ENCODE peak calls at places on chromosomes 13 and 19, in nine cellular contexts. One of them, this sample, is unnamed.

GRCh38 chr13:32415019-32415418 is 12.9 kb downstream of the N4BP2L1 start:
- DNase-seq in substantia nigra: no peak
- DNase-seq in fibroblast of mammary gland: peak; percentile 28
- DNase-seq in ascending aorta: no peak
- DNase-seq in SIG-M5: no peak
- DNase-seq in caudate nucleus: no peak
- DNase-seq in uterus: no peak
- DNase-seq in mucosa of gallbladder: no peak
- DNase-seq in cardiac fibroblast: peak; percentile 36
- DNase-seq in this sample: peak; percentile 82

GRCh38 chr13:75195479-75196111 is 286.4 kb downstream of the TBC1D4 start:
- DNase-seq in cardiac fibroblast: peak; percentile 64
- DNase-seq in SIG-M5: no peak
- DNase-seq in caudate nucleus: no peak
- DNase-seq in ascending aorta: no peak
- DNase-seq in uterus: no peak
- DNase-seq in fibroblast of mammary gland: no peak
- DNase-seq in substantia nigra: no peak
- DNase-seq in mucosa of gallbladder: no peak
- DNase-seq in this sample: peak; percentile 23

GRCh38 chr19:49361438-49362047 is 673 bp downstream of the TEAD2 start:
- DNase-seq in uterus: peak; percentile 91
- DNase-seq in fibroblast of mammary gland: peak; percentile 69
- DNase-seq in caudate nucleus: no peak
- DNase-seq in ascending aorta: peak; percentile 88
- DNase-seq in cardiac fibroblast: peak; percentile 70
- DNase-seq in substantia nigra: no peak
- DNase-seq in mucosa of gallbladder: peak; percentile 69
- DNase-seq in SIG-M5: no peak
- DNase-seq in this sample: peak; percentile 88

GRCh38 chr13:24746618-24747247 is 17.2 kb upstream of the RNF17 start:
- DNase-seq in fibroblast of mammary gland: no peak
- DNase-seq in cardiac fibroblast: peak; percentile 19
- DNase-seq in SIG-M5: no peak
- DNase-seq in substantia nigra: no peak
- DNase-seq in uterus: no peak
- DNase-seq in mucosa of gallbladder: no peak
- DNase-seq in ascending aorta: no peak
- DNase-seq in caudate nucleus: no peak
- DNase-seq in this sample: peak; percentile 75

GRCh38 chr19:51084505-51084904 is 1.8 kb upstream of the KLK14 start:
- DNase-seq in substantia nigra: no peak
- DNase-seq in fibroblast of mammary gland: no peak
- DNase-seq in uterus: no peak
- DNase-seq in SIG-M5: no peak
- DNase-seq in caudate nucleus: no peak
- DNase-seq in mucosa of gallbladder: no peak
- DNase-seq in ascending aorta: no peak
- DNase-seq in cardiac fibroblast: no peak
- DNase-seq in this sample: no peak

GRCh38 chr19:2507109-2507508 is 31.2 kb downstream of the GADD45B start:
- DNase-seq in caudate nucleus: no peak
- DNase-seq in ascending aorta: peak; percentile 75
- DNase-seq in fibroblast of mammary gland: peak; percentile 59
- DNase-seq in uterus: no peak
- DNase-seq in substantia nigra: no peak
- DNase-seq in mucosa of gallbladder: peak; percentile 71
- DNase-seq in cardiac fibroblast: peak; percentile 86
- DNase-seq in SIG-M5: no peak
- DNase-seq in this sample: no peak

GRCh38 chr19:48872884-48873475 is 759 bp downstream of the PPP1R15A start:
- DNase-seq in mucosa of gallbladder: peak; percentile 92
- DNase-seq in cardiac fibroblast: peak; percentile 98
- DNase-seq in ascending aorta: peak; percentile 95
- DNase-seq in substantia nigra: peak; percentile 17
- DNase-seq in SIG-M5: peak; percentile 67
- DNase-seq in fibroblast of mammary gland: peak; percentile 94
- DNase-seq in caudate nucleus: no peak
- DNase-seq in uterus: peak; percentile 88
- DNase-seq in this sample: peak; percentile 97

GRCh38 chr13:98489446-98490194 is 87.3 kb downstream of the STK24 start:
- DNase-seq in ascending aorta: peak; percentile 41
- DNase-seq in substantia nigra: no peak
- DNase-seq in uterus: no peak
- DNase-seq in SIG-M5: no peak
- DNase-seq in mucosa of gallbladder: no peak
- DNase-seq in fibroblast of mammary gland: no peak
- DNase-seq in cardiac fibroblast: no peak
- DNase-seq in caudate nucleus: no peak
- DNase-seq in this sample: no peak

GRCh38 chr13:75226755-75227435 is 255.1 kb downstream of the TBC1D4 start:
- DNase-seq in mucosa of gallbladder: no peak
- DNase-seq in fibroblast of mammary gland: peak; percentile 95
- DNase-seq in substantia nigra: no peak
- DNase-seq in caudate nucleus: no peak
- DNase-seq in SIG-M5: no peak
- DNase-seq in cardiac fibroblast: peak; percentile 94
- DNase-seq in uterus: no peak
- DNase-seq in ascending aorta: no peak
- DNase-seq in this sample: no peak

GRCh38 chr19:52993342-52994178 is 20.2 kb upstream of the ERVV-1 start:
- DNase-seq in ascending aorta: peak; percentile 91
- DNase-seq in caudate nucleus: peak; percentile 32
- DNase-seq in cardiac fibroblast: peak; percentile 85
- DNase-seq in substantia nigra: peak; percentile 20
- DNase-seq in fibroblast of mammary gland: peak; percentile 77
- DNase-seq in mucosa of gallbladder: peak; percentile 73
- DNase-seq in SIG-M5: no peak
- DNase-seq in uterus: peak; percentile 81
- DNase-seq in this sample: peak; percentile 92

GRCh38 chr19:29964171-29964570 is 22.1 kb downstream of the URI1 start:
- DNase-seq in caudate nucleus: no peak
- DNase-seq in substantia nigra: no peak
- DNase-seq in mucosa of gallbladder: no peak
- DNase-seq in fibroblast of mammary gland: peak; percentile 37
- DNase-seq in ascending aorta: no peak
- DNase-seq in cardiac fibroblast: peak; percentile 28
- DNase-seq in SIG-M5: no peak
- DNase-seq in uterus: no peak
- DNase-seq in this sample: no peak

GRCh38 chr13:39317284-39317683 is 279.0 kb downstream of the NHLRC3 start:
- DNase-seq in uterus: peak; percentile 57
- DNase-seq in substantia nigra: peak; percentile 48
- DNase-seq in caudate nucleus: no peak
- DNase-seq in fibroblast of mammary gland: peak; percentile 86
- DNase-seq in mucosa of gallbladder: no peak
- DNase-seq in cardiac fibroblast: peak; percentile 53
- DNase-seq in ascending aorta: peak; percentile 72
- DNase-seq in SIG-M5: no peak
- DNase-seq in this sample: no peak

GRCh38 chr19:44912854-44913253 is 1.6 kb upstream of the APOC1 start:
- DNase-seq in fibroblast of mammary gland: no peak
- DNase-seq in SIG-M5: no peak
- DNase-seq in uterus: no peak
- DNase-seq in mucosa of gallbladder: peak; percentile 46
- DNase-seq in caudate nucleus: peak; percentile 82
- DNase-seq in substantia nigra: peak; percentile 92
- DNase-seq in ascending aorta: no peak
- DNase-seq in cardiac fibroblast: no peak
- DNase-seq in this sample: no peak

GRCh38 chr13:72983085-72983768 is 75.6 kb upstream of the KLF5 start:
- DNase-seq in uterus: no peak
- DNase-seq in SIG-M5: no peak
- DNase-seq in mucosa of gallbladder: peak; percentile 32
- DNase-seq in caudate nucleus: no peak
- DNase-seq in substantia nigra: no peak
- DNase-seq in cardiac fibroblast: peak; percentile 87
- DNase-seq in fibroblast of mammary gland: peak; percentile 73
- DNase-seq in ascending aorta: no peak
- DNase-seq in this sample: no peak

GRCh38 chr19:47716270-47716937 is 3.2 kb downstream of the EHD2 start:
- DNase-seq in SIG-M5: no peak
- DNase-seq in caudate nucleus: no peak
- DNase-seq in cardiac fibroblast: no peak
- DNase-seq in uterus: no peak
- DNase-seq in mucosa of gallbladder: no peak
- DNase-seq in ascending aorta: no peak
- DNase-seq in fibroblast of mammary gland: no peak
- DNase-seq in substantia nigra: no peak
- DNase-seq in this sample: no peak

GRCh38 chr13:66076417-66076816 is 1153.7 kb downstream of the PCDH9 start:
- DNase-seq in uterus: no peak
- DNase-seq in caudate nucleus: no peak
- DNase-seq in ascending aorta: no peak
- DNase-seq in mucosa of gallbladder: no peak
- DNase-seq in fibroblast of mammary gland: peak; percentile 66
- DNase-seq in SIG-M5: peak; percentile 54
- DNase-seq in substantia nigra: no peak
- DNase-seq in cardiac fibroblast: peak; percentile 86
- DNase-seq in this sample: no peak

GRCh38 chr13:40664100-40665060 is 2.1 kb downstream of the FOXO1 start:
- DNase-seq in SIG-M5: no peak
- DNase-seq in caudate nucleus: peak; percentile 46
- DNase-seq in substantia nigra: peak; percentile 74
- DNase-seq in cardiac fibroblast: peak; percentile 60
- DNase-seq in uterus: peak; percentile 65
- DNase-seq in mucosa of gallbladder: peak; percentile 72
- DNase-seq in fibroblast of mammary gland: no peak
- DNase-seq in ascending aorta: peak; percentile 86
- DNase-seq in this sample: peak; percentile 45

GRCh38 chr13:95354680-95355487 is 53.6 kb upstream of the ABCC4 start:
- DNase-seq in uterus: no peak
- DNase-seq in SIG-M5: no peak
- DNase-seq in substantia nigra: no peak
- DNase-seq in ascending aorta: no peak
- DNase-seq in mucosa of gallbladder: peak; percentile 73
- DNase-seq in caudate nucleus: no peak
- DNase-seq in cardiac fibroblast: no peak
- DNase-seq in fibroblast of mammary gland: no peak
- DNase-seq in this sample: no peak

GRCh38 chr13:111469916-111470506 is 149.6 kb downstream of the TEX29 start:
- DNase-seq in fibroblast of mammary gland: no peak
- DNase-seq in ascending aorta: no peak
- DNase-seq in caudate nucleus: no peak
- DNase-seq in cardiac fibroblast: no peak
- DNase-seq in uterus: no peak
- DNase-seq in substantia nigra: no peak
- DNase-seq in mucosa of gallbladder: no peak
- DNase-seq in SIG-M5: no peak
- DNase-seq in this sample: no peak

GRCh38 chr13:30835442-30835841 is 70.6 kb upstream of the MEDAG start:
- DNase-seq in cardiac fibroblast: peak; percentile 24
- DNase-seq in ascending aorta: no peak
- DNase-seq in fibroblast of mammary gland: no peak
- DNase-seq in substantia nigra: no peak
- DNase-seq in SIG-M5: no peak
- DNase-seq in caudate nucleus: no peak
- DNase-seq in uterus: no peak
- DNase-seq in mucosa of gallbladder: peak; percentile 27
- DNase-seq in this sample: no peak

GRCh38 chr19:5896365-5897076 is 7.1 kb downstream of the NDUFA11 start:
- DNase-seq in uterus: no peak
- DNase-seq in cardiac fibroblast: no peak
- DNase-seq in SIG-M5: no peak
- DNase-seq in fibroblast of mammary gland: no peak
- DNase-seq in ascending aorta: no peak
- DNase-seq in substantia nigra: no peak
- DNase-seq in caudate nucleus: no peak
- DNase-seq in mucosa of gallbladder: no peak
- DNase-seq in this sample: no peak

GRCh38 chr13:24684600-24684998 is 4.4 kb downstream of the ATP12A start:
- DNase-seq in substantia nigra: no peak
- DNase-seq in SIG-M5: no peak
- DNase-seq in fibroblast of mammary gland: peak; percentile 42
- DNase-seq in uterus: no peak
- DNase-seq in ascending aorta: no peak
- DNase-seq in mucosa of gallbladder: no peak
- DNase-seq in cardiac fibroblast: peak; percentile 7
- DNase-seq in caudate nucleus: no peak
- DNase-seq in this sample: no peak

GRCh38 chr13:108193806-108194205 is 21.5 kb downstream of the LIG4 start:
- DNase-seq in substantia nigra: no peak
- DNase-seq in mucosa of gallbladder: no peak
- DNase-seq in ascending aorta: no peak
- DNase-seq in SIG-M5: no peak
- DNase-seq in fibroblast of mammary gland: no peak
- DNase-seq in cardiac fibroblast: no peak
- DNase-seq in caudate nucleus: no peak
- DNase-seq in uterus: no peak
- DNase-seq in this sample: no peak

GRCh38 chr13:66501187-66501586 is 728.9 kb downstream of the PCDH9 start:
- DNase-seq in SIG-M5: no peak
- DNase-seq in ascending aorta: no peak
- DNase-seq in cardiac fibroblast: peak; percentile 83
- DNase-seq in uterus: no peak
- DNase-seq in mucosa of gallbladder: no peak
- DNase-seq in substantia nigra: no peak
- DNase-seq in fibroblast of mammary gland: peak; percentile 63
- DNase-seq in caudate nucleus: no peak
- DNase-seq in this sample: no peak

GRCh38 chr13:103356226-103356864 is 290.1 kb upstream of the SLC10A2 start:
- DNase-seq in uterus: no peak
- DNase-seq in ascending aorta: no peak
- DNase-seq in caudate nucleus: no peak
- DNase-seq in fibroblast of mammary gland: no peak
- DNase-seq in substantia nigra: no peak
- DNase-seq in cardiac fibroblast: no peak
- DNase-seq in SIG-M5: no peak
- DNase-seq in mucosa of gallbladder: no peak
- DNase-seq in this sample: no peak

GRCh38 chr13:73657821-73658540 is 476.2 kb downstream of the KLF12 start:
- DNase-seq in uterus: peak; percentile 19
- DNase-seq in fibroblast of mammary gland: peak; percentile 71
- DNase-seq in substantia nigra: no peak
- DNase-seq in ascending aorta: peak; percentile 77
- DNase-seq in SIG-M5: no peak
- DNase-seq in cardiac fibroblast: peak; percentile 94
- DNase-seq in caudate nucleus: no peak
- DNase-seq in mucosa of gallbladder: peak; percentile 20
- DNase-seq in this sample: no peak

GRCh38 chr19:34254552-34255432 is at the start of gene GARRE1:
- DNase-seq in SIG-M5: no peak
- DNase-seq in fibroblast of mammary gland: no peak
- DNase-seq in substantia nigra: peak; percentile 39
- DNase-seq in uterus: peak; percentile 37
- DNase-seq in mucosa of gallbladder: no peak
- DNase-seq in caudate nucleus: no peak
- DNase-seq in ascending aorta: no peak
- DNase-seq in cardiac fibroblast: peak; percentile 58
- DNase-seq in this sample: peak; percentile 72

GRCh38 chr19:55526216-55527196 is 10.4 kb downstream of the SBK2 start:
- DNase-seq in SIG-M5: no peak
- DNase-seq in ascending aorta: no peak
- DNase-seq in cardiac fibroblast: peak; percentile 70
- DNase-seq in caudate nucleus: no peak
- DNase-seq in mucosa of gallbladder: peak; percentile 86
- DNase-seq in substantia nigra: no peak
- DNase-seq in uterus: peak; percentile 51
- DNase-seq in fibroblast of mammary gland: peak; percentile 87
- DNase-seq in this sample: peak; percentile 40

GRCh38 chr19:15935167-15935702 is 906 bp upstream of the CYP4F11 start:
- DNase-seq in substantia nigra: no peak
- DNase-seq in mucosa of gallbladder: no peak
- DNase-seq in caudate nucleus: no peak
- DNase-seq in cardiac fibroblast: no peak
- DNase-seq in uterus: no peak
- DNase-seq in ascending aorta: no peak
- DNase-seq in fibroblast of mammary gland: no peak
- DNase-seq in SIG-M5: no peak
- DNase-seq in this sample: no peak

GRCh38 chr13:50170447-50171037 is 155.3 kb downstream of the KCNRG start:
- DNase-seq in cardiac fibroblast: peak; percentile 61
- DNase-seq in mucosa of gallbladder: no peak
- DNase-seq in caudate nucleus: no peak
- DNase-seq in ascending aorta: no peak
- DNase-seq in SIG-M5: no peak
- DNase-seq in fibroblast of mammary gland: peak; percentile 42
- DNase-seq in substantia nigra: no peak
- DNase-seq in uterus: no peak
- DNase-seq in this sample: no peak

GRCh38 chr19:14769201-14769600 is 9.2 kb downstream of the ADGRE2 start:
- DNase-seq in mucosa of gallbladder: no peak
- DNase-seq in uterus: no peak
- DNase-seq in caudate nucleus: no peak
- DNase-seq in SIG-M5: no peak
- DNase-seq in fibroblast of mammary gland: no peak
- DNase-seq in substantia nigra: no peak
- DNase-seq in ascending aorta: peak; percentile 28
- DNase-seq in cardiac fibroblast: no peak
- DNase-seq in this sample: no peak